ENCODE peak calls at places on chromosomes 4 and X, in five cellular contexts. One of them, this sample, is unnamed.

GRCh38 chrX:134623293-134624045 is 34.8 kb downstream of the PLAC1 start:
- DNase-seq in ovary: no peak
- DNase-seq in A549: no peak
- DNase-seq in right lobe of liver: no peak
- DNase-seq in uterus: no peak
- DNase-seq in this sample: no peak

GRCh38 chr4:70994069-70994366 is 569 bp downstream of the DCK start:
- DNase-seq in ovary: no peak
- DNase-seq in A549: no peak
- DNase-seq in right lobe of liver: no peak
- DNase-seq in uterus: no peak
- DNase-seq in this sample: no peak

GRCh38 chrX:40853004-40853815 is 117.9 kb upstream of the MED14 start:
- DNase-seq in ovary: no peak
- DNase-seq in A549: no peak
- DNase-seq in right lobe of liver: no peak
- DNase-seq in uterus: no peak
- DNase-seq in this sample: no peak

GRCh38 chrX:133229361-133229760 is 11.2 kb upstream of the TFDP3 start:
- DNase-seq in ovary: no peak
- DNase-seq in A549: no peak
- DNase-seq in right lobe of liver: no peak
- DNase-seq in uterus: no peak
- DNase-seq in this sample: no peak

GRCh38 chr4:25308266-25308665 is 4.3 kb upstream of the ZCCHC4 start:
- DNase-seq in ovary: no peak
- DNase-seq in A549: no peak
- DNase-seq in right lobe of liver: no peak
- DNase-seq in uterus: no peak
- DNase-seq in this sample: no peak

GRCh38 chr4:81723044-81723884 is 251.6 kb upstream of the RASGEF1B start:
- DNase-seq in ovary: no peak
- DNase-seq in A549: no peak
- DNase-seq in right lobe of liver: no peak
- DNase-seq in uterus: no peak
- DNase-seq in this sample: no peak

GRCh38 chrX:151702021-151702714 is 6.9 kb downstream of the PRRG3 start:
- DNase-seq in ovary: no peak
- DNase-seq in A549: no peak
- DNase-seq in right lobe of liver: no peak
- DNase-seq in uterus: no peak
- DNase-seq in this sample: no peak

GRCh38 chr4:5460106-5460801 is 248.1 kb downstream of the EVC2 start:
- DNase-seq in ovary: no peak
- DNase-seq in A549: peak; percentile 43
- DNase-seq in right lobe of liver: peak; percentile 45
- DNase-seq in uterus: no peak
- DNase-seq in this sample: peak; percentile 30

GRCh38 chr4:57114973-57115372 is 4.8 kb upstream of the IGFBP7 start:
- DNase-seq in ovary: no peak
- DNase-seq in A549: no peak
- DNase-seq in right lobe of liver: no peak
- DNase-seq in uterus: no peak
- DNase-seq in this sample: no peak

GRCh38 chr4:57109530-57109846 is 697 bp downstream of the IGFBP7 start:
- DNase-seq in ovary: no peak
- DNase-seq in A549: no peak
- DNase-seq in right lobe of liver: peak; percentile 22
- DNase-seq in uterus: peak; percentile 24
- DNase-seq in this sample: no peak

GRCh38 chr4:57109847-57110634 is at the start of gene IGFBP7:
- DNase-seq in ovary: peak; percentile 61
- DNase-seq in A549: no peak
- DNase-seq in right lobe of liver: peak; percentile 59
- DNase-seq in uterus: peak; percentile 72
- DNase-seq in this sample: peak; percentile 83

GRCh38 chr4:57113870-57114269 is 3.7 kb upstream of the IGFBP7 start:
- DNase-seq in ovary: no peak
- DNase-seq in A549: no peak
- DNase-seq in right lobe of liver: no peak
- DNase-seq in uterus: no peak
- DNase-seq in this sample: no peak

DNA sequence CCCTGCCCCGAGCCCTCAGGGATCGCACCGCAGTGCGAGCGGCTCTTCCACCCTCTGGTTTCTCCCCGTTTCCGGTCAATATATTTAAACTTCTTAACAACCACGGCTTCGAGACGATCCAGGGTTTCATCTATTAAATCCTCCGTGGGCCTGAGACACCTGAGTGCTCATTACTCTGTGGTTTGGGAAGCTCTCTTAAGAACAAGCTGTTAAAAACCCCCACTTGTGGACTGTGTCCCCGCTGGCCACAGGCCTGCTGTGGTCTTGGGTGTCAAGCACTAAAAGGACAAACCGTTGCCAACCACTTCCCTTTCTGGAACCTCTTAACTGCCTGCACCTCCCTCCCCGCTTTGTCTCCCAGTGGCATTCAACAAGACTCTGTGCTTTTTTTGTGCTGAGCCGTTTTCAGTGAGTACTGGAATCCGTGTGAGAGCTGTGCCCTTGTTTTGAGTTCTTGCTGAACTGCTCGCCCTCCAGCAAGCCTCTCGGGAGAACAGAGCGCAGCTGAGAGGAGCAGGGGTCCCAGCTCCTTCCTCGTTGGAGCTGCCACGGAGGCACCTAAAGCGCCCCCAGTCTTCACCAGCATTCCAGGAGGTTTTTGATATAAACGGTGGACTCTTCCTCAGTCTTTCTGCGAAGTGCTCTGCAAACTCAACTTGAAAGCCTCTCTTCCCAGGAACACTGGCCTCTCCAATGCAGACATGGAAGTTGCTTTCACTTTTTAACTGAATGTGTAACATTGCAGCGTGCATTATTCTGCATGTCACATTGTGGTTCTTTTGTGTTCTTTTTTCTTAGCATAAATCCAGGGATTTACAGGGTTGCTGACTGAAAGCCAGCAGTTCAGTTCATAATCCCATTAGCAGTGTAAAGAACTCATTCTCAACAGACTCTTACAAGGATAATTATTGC is 706 bp upstream of the IGFBP7 start:
- DNase-seq in ovary: peak; percentile 52
- DNase-seq in A549: no peak
- DNase-seq in right lobe of liver: no peak
- DNase-seq in uterus: peak; percentile 37
- DNase-seq in this sample: peak; percentile 53
- TF ChIP-seq POLR2A in ovary: peak; percentile 6
- TF ChIP-seq POLR2A in A549: no peak
- TF ChIP-seq POLR2A in right lobe of liver: no peak
- TF ChIP-seq POLR2A in uterus: no peak
- TF ChIP-seq POLR2A in this sample: no peak

GRCh38 chr4:7539186-7539585 is 104.5 kb upstream of the PSAPL1 start:
- DNase-seq in ovary: no peak
- DNase-seq in A549: no peak
- DNase-seq in right lobe of liver: no peak
- DNase-seq in uterus: no peak
- DNase-seq in this sample: no peak

GRCh38 chr4:7540216-7540615 is 105.5 kb upstream of the PSAPL1 start:
- DNase-seq in ovary: no peak
- DNase-seq in A549: no peak
- DNase-seq in right lobe of liver: no peak
- DNase-seq in uterus: no peak
- DNase-seq in this sample: no peak

GRCh38 chr4:7539659-7540058 is 104.9 kb upstream of the PSAPL1 start:
- DNase-seq in ovary: peak; percentile 37
- DNase-seq in A549: peak; percentile 73
- DNase-seq in right lobe of liver: no peak
- DNase-seq in uterus: no peak
- DNase-seq in this sample: peak; percentile 40

GRCh38 chr4:7541414-7541810 is 106.7 kb upstream of the PSAPL1 start:
- DNase-seq in ovary: no peak
- DNase-seq in A549: no peak
- DNase-seq in right lobe of liver: no peak
- DNase-seq in uterus: no peak
- DNase-seq in this sample: peak; percentile 17

DNA sequence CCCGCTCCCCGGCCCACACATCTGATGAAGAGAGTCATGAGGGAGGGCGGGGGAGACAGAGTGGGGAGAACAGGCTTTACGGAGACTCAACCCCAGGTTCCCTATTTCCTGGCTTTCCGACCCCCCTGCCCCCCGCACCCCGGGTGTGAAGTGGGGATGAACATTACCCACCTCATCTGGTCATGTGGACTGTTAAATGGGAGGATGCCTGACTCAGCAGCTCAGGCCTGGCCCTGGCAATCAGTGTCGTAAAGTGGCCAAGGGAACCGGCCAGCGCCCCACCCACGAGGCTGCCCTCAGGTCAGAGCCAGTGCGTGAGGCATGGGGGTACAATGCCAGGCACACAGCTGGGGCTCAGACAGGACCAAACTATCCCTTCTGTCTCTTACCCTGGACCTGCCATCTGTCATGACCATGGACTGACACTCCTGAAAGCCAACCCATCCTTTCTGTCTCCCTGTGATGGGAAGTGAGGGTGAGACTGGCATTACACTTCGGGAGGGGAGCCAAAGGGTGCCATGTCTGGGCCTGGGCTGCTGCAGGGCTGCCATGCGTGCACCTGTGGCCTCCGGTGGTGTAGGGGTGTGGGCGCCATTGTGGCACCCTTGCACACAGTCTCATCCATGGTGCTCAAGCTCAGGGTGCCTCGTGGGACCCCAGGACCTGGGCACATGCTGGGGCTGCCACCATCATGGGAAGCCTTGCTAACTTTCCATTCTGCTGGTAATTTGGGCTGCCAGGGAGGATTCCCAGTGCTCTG is 106.1 kb upstream of the PSAPL1 start:
- DNase-seq in ovary: no peak
- DNase-seq in A549: no peak
- DNase-seq in right lobe of liver: no peak
- DNase-seq in uterus: no peak
- DNase-seq in this sample: no peak
- H3K4me3 ChIP-seq in ovary: no peak overlapping the region
- H3K4me3 ChIP-seq in A549: no peak overlapping the region
- H3K4me3 ChIP-seq in right lobe of liver: no peak overlapping the region
- H3K4me3 ChIP-seq in uterus: no peak overlapping the region
- H3K4me3 ChIP-seq in this sample: no peak overlapping the region

DNA sequence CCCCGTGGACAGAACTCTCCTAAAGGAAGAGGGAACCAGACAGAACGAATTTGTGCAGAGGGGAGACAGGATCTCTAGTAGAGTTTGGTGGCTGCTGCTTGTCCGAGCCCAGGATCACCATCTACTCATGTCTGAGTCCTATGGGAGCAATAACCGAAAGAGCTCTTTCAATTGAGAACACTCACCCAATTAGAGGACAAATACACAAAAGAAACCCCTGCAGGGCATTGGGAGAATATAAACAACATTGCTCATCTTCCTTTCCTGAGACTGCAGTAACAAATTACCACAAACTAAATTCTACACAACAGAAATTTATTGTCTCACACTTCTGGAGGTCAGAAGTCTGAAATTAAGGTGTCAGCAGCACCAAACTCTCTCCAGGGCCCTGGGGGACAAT is 65.6 kb downstream of the SPINK2 start:
- DNase-seq in ovary: no peak
- DNase-seq in A549: no peak
- DNase-seq in right lobe of liver: no peak
- DNase-seq in uterus: no peak
- DNase-seq in this sample: no peak
- TF ChIP-seq CTCF in ovary: no peak
- TF ChIP-seq CTCF in A549: no peak
- TF ChIP-seq CTCF in right lobe of liver: no peak
- TF ChIP-seq CTCF in uterus: no peak
- TF ChIP-seq CTCF in this sample: no peak

DNA sequence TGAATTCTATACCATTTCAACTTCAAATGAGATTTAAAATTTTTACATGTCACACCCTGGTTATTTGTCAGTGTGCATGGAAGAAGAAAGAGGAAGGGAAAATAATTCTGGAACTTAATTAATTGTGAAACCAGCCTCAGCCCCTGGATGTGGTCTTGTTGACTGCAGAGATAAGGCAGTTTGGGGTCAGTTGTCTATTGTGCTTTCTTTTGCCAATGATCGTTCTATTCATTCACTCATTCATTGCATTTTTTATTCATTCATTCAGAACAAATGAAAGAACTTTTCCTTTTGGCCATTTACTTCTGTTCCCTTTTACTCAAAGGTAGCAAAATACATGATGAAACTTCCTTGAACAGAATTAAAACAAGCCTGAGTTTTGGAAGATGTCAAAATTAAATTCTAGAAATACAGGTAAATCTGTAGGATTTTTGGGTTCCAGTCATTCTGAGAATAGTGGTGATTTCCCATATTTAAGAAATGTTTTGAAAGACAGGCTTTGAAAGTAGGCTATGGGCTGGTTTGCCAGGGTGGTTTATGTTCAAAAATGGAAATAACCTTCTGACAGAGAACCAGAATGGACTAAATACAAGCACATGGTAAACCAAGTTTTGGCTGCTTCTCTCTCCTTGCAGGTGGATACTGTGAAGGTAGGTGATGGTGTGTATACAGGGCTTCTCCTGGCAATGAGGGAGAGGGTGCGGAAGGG is 35.7 kb downstream of the PARM1 start:
- DNase-seq in ovary: no peak
- DNase-seq in A549: no peak
- DNase-seq in right lobe of liver: no peak
- DNase-seq in uterus: no peak
- DNase-seq in this sample: no peak
- TF ChIP-seq POLR2A in ovary: no peak
- TF ChIP-seq POLR2A in A549: no peak
- TF ChIP-seq POLR2A in right lobe of liver: no peak
- TF ChIP-seq POLR2A in uterus: no peak
- TF ChIP-seq POLR2A in this sample: no peak

This sample was measured in heart left ventricle.